ENCODE peak calls at places on chromosomes 11 and 22, in nine cellular contexts. Y, F, E, R, O, G, W, Q and N are unnamed samples.

GRCh38 chr11:13349046-13349445 is 71.5 kb downstream of the BMAL1 start:
- DNase-seq in Y (no peak), F (no peak), E (no peak), R (no peak), O (no peak), G (no peak), W (no peak), Q (no peak), N (no peak)

GRCh38 chr11:119774180-119774763 is 45.3 kb upstream of the NECTIN1 start:
- DNase-seq in Y (peak; percentile 47), F (no peak), E (no peak), R (no peak), O (peak; percentile 40), G (no peak), W (peak; percentile 28), Q (no peak), N (no peak)

GRCh38 chr11:118353084-118353710 is 6.2 kb upstream of the UBE4A start:
- DNase-seq in Y (peak; percentile 82), F (no peak), E (no peak), R (no peak), O (peak; percentile 28), G (no peak), W (peak; percentile 22), Q (peak; percentile 8), N (no peak)

GRCh38 chr11:84384637-84385227 is 1098.6 kb upstream of the CCDC90B start:
- DNase-seq in Y (peak; percentile 73), F (peak; percentile 16), E (peak; percentile 15), R (peak; percentile 12), O (peak; percentile 47), G (no peak), W (peak; percentile 57), Q (peak; percentile 2), N (peak; percentile 8)

GRCh38 chr22:23632178-23632577 is at the start of gene DRICH1:
- DNase-seq in Y (no peak), F (no peak), E (no peak), R (no peak), O (no peak), G (no peak), W (no peak), Q (no peak), N (no peak)

GRCh38 chr22:37121887-37122591 is 12.5 kb upstream of the TMPRSS6 start:
- DNase-seq in Y (peak; percentile 7), F (no peak), E (no peak), R (no peak), O (peak; percentile 89), G (peak; percentile 93), W (peak; percentile 47), Q (peak; percentile 20), N (peak; percentile 8)

GRCh38 chr11:11992257-11992690 is 16.2 kb downstream of the DKK3 start:
- DNase-seq in Y (peak; percentile 62), F (peak; percentile 41), E (no peak), R (no peak), O (no peak), G (no peak), W (no peak), Q (no peak), N (no peak)

GRCh38 chr11:75490221-75491181 is 35.2 kb downstream of the GDPD5 start:
- DNase-seq in Y (peak; percentile 27), F (no peak), E (no peak), R (no peak), O (no peak), G (no peak), W (no peak), Q (no peak), N (no peak)

GRCh38 chr11:58659404-58659803 is 36.9 kb downstream of the CNTF start:
- DNase-seq in Y (no peak), F (no peak), E (no peak), R (no peak), O (no peak), G (no peak), W (no peak), Q (no peak), N (no peak)

GRCh38 chr11:123653997-123654565 is 343 bp downstream of the SCN3B start:
- DNase-seq in Y (peak; percentile 77), F (no peak), E (no peak), R (no peak), O (no peak), G (no peak), W (peak; percentile 72), Q (no peak), N (no peak)

GRCh38 chr11:19552684-19553083 is 160.0 kb upstream of the NAV2 start:
- DNase-seq in Y (no peak), F (no peak), E (no peak), R (no peak), O (no peak), G (no peak), W (no peak), Q (no peak), N (no peak)

GRCh38 chr11:843818-844692 is 1.4 kb downstream of the TSPAN4 start:
- DNase-seq in Y (peak; percentile 94), F (no peak), E (no peak), R (no peak), O (no peak), G (no peak), W (peak; percentile 92), Q (peak; percentile 91), N (peak; percentile 92)

GRCh38 chr11:114280696-114281095 is 15.5 kb upstream of the NNMT start:
- DNase-seq in Y (peak; percentile 89), F (peak; percentile 93), E (peak; percentile 42), R (no peak), O (peak; percentile 16), G (no peak), W (peak; percentile 91), Q (peak; percentile 77), N (no peak)

GRCh38 chr22:42887114-42887513 is 30.0 kb upstream of the ARFGAP3 start:
- DNase-seq in Y (no peak), F (no peak), E (no peak), R (no peak), O (no peak), G (no peak), W (no peak), Q (no peak), N (no peak)

GRCh38 chr22:50531546-50532352 is 1.9 kb upstream of the TYMP start:
- DNase-seq in Y (peak; percentile 83), F (peak; percentile 30), E (peak; percentile 70), R (no peak), O (peak; percentile 94), G (no peak), W (peak; percentile 81), Q (peak; percentile 52), N (no peak)

GRCh38 chr22:28562324-28562723 is 117.3 kb downstream of the TTC28 start:
- DNase-seq in Y (no peak), F (no peak), E (no peak), R (no peak), O (peak; percentile 1), G (no peak), W (no peak), Q (no peak), N (no peak)

GRCh38 chr11:70577948-70578347 is 179.6 kb downstream of the CTTN start:
- DNase-seq in Y (no peak), F (no peak), E (no peak), R (no peak), O (no peak), G (no peak), W (no peak), Q (no peak), N (no peak)

GRCh38 chr22:24437091-24437490 is 9.7 kb downstream of the ADORA2A start:
- DNase-seq in Y (no peak), F (no peak), E (no peak), R (no peak), O (no peak), G (no peak), W (no peak), Q (no peak), N (no peak)

GRCh38 chr11:121194731-121195596 is 93.9 kb downstream of the TECTA start:
- DNase-seq in Y (peak; percentile 86), F (peak; percentile 90), E (peak; percentile 58), R (peak; percentile 24), O (peak; percentile 82), G (peak; percentile 12), W (peak; percentile 62), Q (peak; percentile 57), N (no peak)

GRCh38 chr11:26844963-26845362 is 123.1 kb upstream of the SLC5A12 start:
- DNase-seq in Y (no peak), F (no peak), E (no peak), R (no peak), O (no peak), G (no peak), W (no peak), Q (no peak), N (no peak)

GRCh38 chr11:72534859-72535547 is 100.7 kb upstream of the CLPB start:
- DNase-seq in Y (peak; percentile 56), F (no peak), E (no peak), R (no peak), O (no peak), G (no peak), W (peak; percentile 63), Q (peak; percentile 48), N (no peak)

GRCh38 chr22:44845191-44845590 is 92.8 kb downstream of the ARHGAP8 start:
- DNase-seq in Y (no peak), F (no peak), E (no peak), R (no peak), O (no peak), G (no peak), W (no peak), Q (no peak), N (no peak)

GRCh38 chr11:37280194-37280593 is 682.2 kb upstream of the RAG2 start:
- DNase-seq in Y (no peak), F (no peak), E (no peak), R (no peak), O (no peak), G (no peak), W (no peak), Q (no peak), N (no peak)

GRCh38 chr11:73230931-73231330 is 12.8 kb downstream of the P2RY2 start:
- DNase-seq in Y (no peak), F (no peak), E (no peak), R (no peak), O (no peak), G (no peak), W (no peak), Q (no peak), N (no peak)

GRCh38 chr11:121513807-121514206 is 61.0 kb upstream of the SORL1-AS1 start:
- DNase-seq in Y (no peak), F (no peak), E (no peak), R (no peak), O (no peak), G (no peak), W (no peak), Q (no peak), N (no peak)

GRCh38 chr22:32850591-32851517 is 49.3 kb downstream of the TIMP3 start:
- DNase-seq in Y (peak; percentile 48), F (no peak), E (no peak), R (no peak), O (no peak), G (no peak), W (peak; percentile 58), Q (no peak), N (peak; percentile 37)

GRCh38 chr11:34427171-34427805 is 11.4 kb upstream of the CAT start:
- DNase-seq in Y (peak; percentile 91), F (no peak), E (peak; percentile 91), R (peak; percentile 33), O (no peak), G (no peak), W (peak; percentile 83), Q (peak; percentile 83), N (peak; percentile 79)

GRCh38 chr11:4049006-4049405 is 45.6 kb upstream of the RRM1 start:
- DNase-seq in Y (no peak), F (no peak), E (peak; percentile 85), R (no peak), O (peak; percentile 9), G (no peak), W (no peak), Q (no peak), N (no peak)

GRCh38 chr11:12863605-12864121 is 145.5 kb upstream of the RASSF10 start:
- DNase-seq in Y (no peak), F (no peak), E (no peak), R (no peak), O (no peak), G (no peak), W (no peak), Q (no peak), N (no peak)

GRCh38 chr11:107752954-107753822 is 41.3 kb upstream of the SLN start:
- DNase-seq in Y (no peak), F (no peak), E (no peak), R (no peak), O (no peak), G (no peak), W (no peak), Q (peak; percentile 42), N (no peak)

GRCh38 chr22:21051836-21052400 is 6.2 kb downstream of the LRRC74B start:
- DNase-seq in Y (no peak), F (no peak), E (no peak), R (no peak), O (peak; percentile 6), G (no peak), W (no peak), Q (peak; percentile 20), N (no peak)